ENCODE peak calls at places on chromosome 17, in ten cellular contexts. M is endothelial cell of umbilical vein, P is heart right ventricle, G is heart left ventricle, N is adrenal gland, J is body of pancreas, F is breast epithelium, W is Panc1, Z is esophagus squamous epithelium, H is neural progenitor cell. U is an unnamed sample.

GRCh38 chr17:16873654-16874035 is 98.3 kb downstream of the TNFRSF13B start:
- DNase-seq in M (no peak), P (no peak), G (no peak), N (no peak), J (no peak), F (peak; percentile 25), W (no peak), Z (no peak), H (no peak), U (no peak)

GRCh38 chr17:64622931-64623654 is 39.0 kb downstream of the SMURF2 start:
- DNase-seq in M (peak; percentile 97), P (no peak), G (no peak), N (no peak), J (no peak), F (no peak), W (peak; percentile 55), Z (no peak), H (no peak), U (no peak)

GRCh38 chr17:13725286-13725990 is 123.7 kb upstream of the HS3ST3A1 start:
- DNase-seq in M (no peak), P (no peak), G (no peak), N (no peak), J (no peak), F (no peak), W (no peak), Z (no peak), H (no peak), U (no peak)

GRCh38 chr17:17835415-17836249 is 1.2 kb downstream of the SREBF1 start:
- DNase-seq in M (no peak), P (no peak), G (no peak), N (no peak), J (no peak), F (no peak), W (no peak), Z (no peak), H (no peak), U (no peak)

GRCh38 chr17:37802061-37802460 is 57.2 kb upstream of the HNF1B start:
- DNase-seq in M (no peak), P (no peak), G (no peak), N (no peak), J (no peak), F (no peak), W (no peak), Z (no peak), H (no peak), U (no peak)

GRCh38 chr17:74360993-74361612 is 565 bp downstream of the BTBD17 start:
- DNase-seq in M (no peak), P (no peak), G (no peak), N (no peak), J (peak; percentile 21), F (no peak), W (no peak), Z (no peak), H (peak; percentile 92), U (no peak)

GRCh38 chr17:48163809-48164208 is 56.2 kb downstream of the SNX11 start:
- DNase-seq in M (no peak), P (no peak), G (no peak), N (no peak), J (no peak), F (no peak), W (no peak), Z (no peak), H (no peak), U (no peak)

GRCh38 chr17:39110435-39111136 is 40.9 kb downstream of the PLXDC1 start:
- DNase-seq in M (no peak), P (no peak), G (peak; percentile 15), N (no peak), J (peak; percentile 86), F (no peak), W (no peak), Z (no peak), H (peak; percentile 33), U (no peak)

GRCh38 chr17:10210151-10210574 is 11.8 kb upstream of the GAS7 start:
- DNase-seq in M (no peak), P (no peak), G (no peak), N (no peak), J (peak; percentile 38), F (no peak), W (no peak), Z (no peak), H (no peak), U (no peak)

GRCh38 chr17:83200231-83200699 is 120.9 kb downstream of the METRNL start:
- DNase-seq in M (no peak), P (peak; percentile 59), G (peak; percentile 85), N (peak; percentile 61), J (peak; percentile 49), F (peak; percentile 90), W (no peak), Z (no peak), H (no peak), U (peak; percentile 60)

GRCh38 chr17:66466933-66467367 is 164.5 kb downstream of the PRKCA start:
- DNase-seq in M (peak; percentile 94), P (no peak), G (peak; percentile 35), N (peak; percentile 40), J (no peak), F (no peak), W (peak; percentile 93), Z (no peak), H (no peak), U (no peak)

DNA sequence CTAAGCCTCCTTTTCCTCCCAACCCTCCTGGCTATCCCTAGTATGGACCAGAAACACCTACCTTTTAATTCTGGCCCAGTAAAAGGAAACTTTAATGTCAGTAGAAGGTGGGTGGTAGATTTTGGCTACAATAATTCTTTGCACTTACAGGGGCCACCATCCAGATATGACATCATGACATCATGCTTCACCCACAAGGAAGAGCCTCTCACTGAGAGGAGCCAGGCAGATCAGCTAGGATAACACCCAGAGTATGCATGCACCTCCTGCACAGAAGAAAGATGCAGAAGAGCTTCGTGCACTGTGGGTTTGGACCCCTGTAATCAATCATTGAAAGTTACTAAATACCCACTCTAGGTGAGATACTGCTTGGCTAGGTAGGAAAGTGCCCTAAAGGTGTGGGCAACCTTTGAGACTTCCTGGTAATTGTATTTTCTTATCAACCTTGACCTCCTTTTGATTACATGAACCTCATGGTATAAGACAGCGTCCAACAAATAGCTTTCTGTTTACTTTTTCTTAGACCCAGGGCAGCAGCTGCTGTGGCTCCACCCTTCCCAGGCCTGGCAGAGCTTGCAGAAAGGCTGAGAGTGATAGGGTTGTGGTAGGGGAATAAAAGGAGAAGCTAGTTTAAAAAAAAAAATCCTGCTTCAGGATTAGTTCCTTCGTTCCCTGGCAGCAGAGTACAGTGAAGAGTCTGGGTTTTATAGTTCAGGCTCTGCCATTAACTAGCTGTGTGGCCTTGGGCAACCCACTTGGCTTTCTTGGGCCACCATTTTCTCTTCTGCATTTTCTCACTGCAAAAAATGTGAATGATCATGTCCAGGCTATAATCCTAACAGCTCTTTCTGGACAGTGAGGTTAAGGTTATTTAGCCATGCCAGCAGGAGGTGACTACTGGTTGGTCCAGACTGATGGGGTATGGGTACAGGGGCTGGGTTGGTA is 6.2 kb downstream of the MAP3K14 start:
- DNase-seq in M (no peak), P (no peak), G (no peak), N (no peak), J (peak; percentile 92), F (no peak), W (no peak), Z (no peak), H (no peak), U (peak; percentile 85)
- H3K4me1 ChIP-seq in M (peaks cover 41% of the 10 kb centered on the region), P (peaks cover 99% of the 10 kb centered on the region), G (peaks cover 8% of the 10 kb centered on the region), N (peaks cover 89% of the 10 kb centered on the region), J (peaks cover 98% of the 10 kb centered on the region), F (peaks cover 18% of the 10 kb centered on the region), W (peaks cover 71% of the 10 kb centered on the region), Z (peaks cover 100% of the 10 kb centered on the region), H (peaks cover 11% of the 10 kb centered on the region), U (peaks cover 47% of the 10 kb centered on the region)

DNA sequence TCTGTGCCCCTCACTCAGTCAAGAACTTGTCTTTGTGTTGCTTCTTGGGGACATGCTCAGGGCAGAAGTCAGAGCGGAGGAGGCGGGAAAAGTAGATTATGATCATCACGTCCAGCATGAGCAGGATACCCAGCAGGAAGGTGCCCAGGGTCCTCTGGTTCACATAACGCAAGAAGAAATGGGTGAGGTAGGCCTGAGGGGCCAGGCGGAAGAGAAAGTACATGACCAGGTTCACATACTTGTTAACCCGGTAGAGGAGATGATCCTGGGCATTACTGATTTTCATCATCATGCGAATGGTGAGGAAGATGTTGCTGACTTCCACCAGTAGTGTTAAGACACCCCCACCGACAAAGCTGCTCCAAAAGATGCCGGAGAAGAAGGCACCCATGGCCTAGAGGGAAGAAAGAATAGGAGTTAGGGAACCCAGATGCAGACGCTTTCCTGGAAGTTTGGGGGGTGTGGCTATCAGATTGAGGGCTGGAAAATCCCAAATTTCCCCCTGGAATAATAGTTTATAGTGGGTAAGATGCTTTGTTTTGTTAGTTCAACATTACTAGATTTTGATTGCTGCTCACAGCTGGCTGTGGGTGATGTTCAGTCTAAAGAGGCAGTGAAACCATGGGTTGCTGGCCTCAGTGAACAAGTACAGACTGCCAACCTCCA is 1.4 kb downstream of the TLCD1 start:
- DNase-seq in M (no peak), P (no peak), G (no peak), N (no peak), J (no peak), F (no peak), W (no peak), Z (no peak), H (no peak), U (no peak)
- H3K4me1 ChIP-seq in M (peaks cover 42% of the 10 kb centered on the region), P (peaks cover 62% of the 10 kb centered on the region), G (no peaks in the 10 kb centered on the region), N (peaks cover 55% of the 10 kb centered on the region), J (peaks cover 61% of the 10 kb centered on the region), F (peaks cover 12% of the 10 kb centered on the region), W (peaks cover 39% of the 10 kb centered on the region), Z (peaks cover 82% of the 10 kb centered on the region), H (peaks cover 36% of the 10 kb centered on the region), U (peaks cover 24% of the 10 kb centered on the region)

GRCh38 chr17:8956521-8956920 is 9.0 kb downstream of the PIK3R5 start:
- DNase-seq in M (no peak), P (no peak), G (no peak), N (no peak), J (no peak), F (no peak), W (no peak), Z (no peak), H (no peak), U (no peak)
- H3K4me1 ChIP-seq in M (no peaks in the 10 kb centered on the region), P (no peaks in the 10 kb centered on the region), G (no peaks in the 10 kb centered on the region), N (peaks cover 4% of the 10 kb centered on the region), J (no peaks in the 10 kb centered on the region), F (no peaks in the 10 kb centered on the region), W (no peaks in the 10 kb centered on the region), Z (peaks cover 4% of the 10 kb centered on the region), H (peaks cover 6% of the 10 kb centered on the region), U (peaks cover 23% of the 10 kb centered on the region)

GRCh38 chr17:40495140-40495539 is 6.3 kb downstream of the TNS4 start:
- DNase-seq in M (no peak), P (no peak), G (no peak), N (no peak), J (no peak), F (no peak), W (no peak), Z (no peak), H (no peak), U (no peak)

GRCh38 chr17:40496170-40496569 is 5.3 kb downstream of the TNS4 start:
- DNase-seq in M (no peak), P (no peak), G (peak; percentile 24), N (no peak), J (no peak), F (no peak), W (no peak), Z (no peak), H (no peak), U (no peak)

GRCh38 chr17:40491486-40491885 is 9.9 kb downstream of the TNS4 start:
- DNase-seq in M (no peak), P (no peak), G (peak; percentile 19), N (no peak), J (no peak), F (no peak), W (no peak), Z (no peak), H (no peak), U (no peak)

GRCh38 chr17:40490982-40491381 is 10.4 kb downstream of the TNS4 start:
- DNase-seq in M (no peak), P (no peak), G (no peak), N (no peak), J (no peak), F (no peak), W (no peak), Z (no peak), H (no peak), U (no peak)

GRCh38 chr17:40493697-40494096 is 7.7 kb downstream of the TNS4 start:
- DNase-seq in M (no peak), P (no peak), G (peak; percentile 15), N (no peak), J (no peak), F (no peak), W (no peak), Z (no peak), H (no peak), U (no peak)
- H3K4me1 ChIP-seq in M (no peaks in the 10 kb centered on the region), P (peaks cover 8% of the 10 kb centered on the region), G (no peaks in the 10 kb centered on the region), N (no peaks in the 10 kb centered on the region), J (peaks cover 14% of the 10 kb centered on the region), F (peaks cover 6% of the 10 kb centered on the region), W (peaks cover 10% of the 10 kb centered on the region), Z (peaks cover 100% of the 10 kb centered on the region), H (peaks cover 13% of the 10 kb centered on the region), U (no peaks in the 10 kb centered on the region)

U was measured in Peyer's patch.